ENCODE peak calls at places on chromosomes 4 and X, in five cellular contexts. Z is endodermal cell, K is mucosa of descending colon, N is fibroblast of pulmonary artery, V is fibroblast of lung. B is an unnamed sample.

GRCh38 chr4:128286474-128287158 is 997 bp downstream of the PGRMC2 start:
- DNase-seq in N (peak; percentile 54), V (peak; percentile 58), Z (no peak), K (peak; percentile 61), B (peak; percentile 37)

GRCh38 chrX:152915541-152916241 is 17.8 kb downstream of the ZNF185 start:
- DNase-seq in V (peak; percentile 64), Z (peak; percentile 82), N (peak; percentile 33), K (no peak), B (peak; percentile 29)

GRCh38 chrX:51614353-51614752 is 4.4 kb downstream of the CENPVL3 start:
- DNase-seq in N (peak; percentile 56), Z (peak; percentile 50), K (peak; percentile 1), V (peak; percentile 48), B (peak; percentile 22)

GRCh38 chrX:119880552-119881437 is 9.2 kb downstream of the NDUFA1 start:
- DNase-seq in K (peak; percentile 27), V (peak; percentile 41), Z (peak; percentile 65), N (peak; percentile 67), B (peak; percentile 18)

GRCh38 chrX:154013614-154014360 is 5.9 kb downstream of the IRAK1 start:
- DNase-seq in N (peak; percentile 36), V (no peak), Z (peak; percentile 76), K (no peak), B (no peak)

GRCh38 chr4:174592985-174593335 is 70.7 kb upstream of the HPGD start:
- DNase-seq in V (peak; percentile 57), K (no peak), N (peak; percentile 62), Z (no peak), B (peak; percentile 4)

GRCh38 chr4:78612398-78613005 is 60.9 kb downstream of the ANXA3 start:
- DNase-seq in K (peak; percentile 61), Z (no peak), V (peak; percentile 45), N (peak; percentile 79), B (peak; percentile 55)

GRCh38 chr4:135256111-135256510 is 1054.5 kb upstream of the PABPC4L start:
- DNase-seq in Z (no peak), K (no peak), N (peak; percentile 33), V (peak; percentile 75), B (peak; percentile 44)

GRCh38 chr4:86596802-86597201 is 2.7 kb downstream of the PTPN13 start:
- DNase-seq in V (peak; percentile 18), Z (no peak), N (peak; percentile 38), K (no peak), B (no peak)

GRCh38 chr4:140078366-140078765 is 75.6 kb downstream of the MAML3 start:
- DNase-seq in Z (peak; percentile 86), N (no peak), V (peak; percentile 69), K (no peak), B (no peak)

GRCh38 chr4:145218251-145218650 is 37.9 kb upstream of the OTUD4 start:
- DNase-seq in Z (no peak), V (no peak), K (no peak), N (peak; percentile 24), B (no peak)

GRCh38 chrX:72572248-72573157 is at the start of gene HDAC8:
- DNase-seq in V (peak; percentile 84), N (peak; percentile 90), K (peak; percentile 75), Z (peak; percentile 86), B (peak; percentile 66)

GRCh38 chr4:10006604-10007435 is 14.5 kb downstream of the SLC2A9 start:
- DNase-seq in V (peak; percentile 42), Z (peak; percentile 64), N (peak; percentile 37), K (peak; percentile 88), B (peak; percentile 22)

GRCh38 chrX:49185062-49185394 is 1.1 kb downstream of the PRICKLE3 start:
- DNase-seq in Z (no peak), K (no peak), V (no peak), N (no peak), B (no peak)

GRCh38 chr4:38804654-38805295 is at the start of gene TLR1:
- DNase-seq in N (peak; percentile 85), V (peak; percentile 54), Z (no peak), K (peak; percentile 27), B (peak; percentile 60)

GRCh38 chr4:79466621-79467020 is 58.6 kb upstream of the GK2 start:
- DNase-seq in Z (no peak), N (peak; percentile 34), V (peak; percentile 23), K (no peak), B (no peak)

GRCh38 chrX:23003121-23003520 is 3.4 kb downstream of the DDX53 start:
- DNase-seq in K (no peak), V (peak; percentile 56), Z (no peak), N (peak; percentile 37), B (no peak)

GRCh38 chr4:170423137-170423536 is 333.4 kb upstream of the AADAT start:
- DNase-seq in K (no peak), V (peak; percentile 70), N (peak; percentile 17), Z (no peak), B (peak; percentile 58)

GRCh38 chr4:152690706-152691651 is 11.2 kb upstream of the TMEM154 start:
- DNase-seq in Z (no peak), N (no peak), V (peak; percentile 49), K (no peak), B (no peak)

GRCh38 chr4:139656614-139657486 is 8.8 kb upstream of the MGST2 start:
- DNase-seq in N (peak; percentile 84), K (peak; percentile 63), V (peak; percentile 70), Z (peak; percentile 85), B (no peak)

GRCh38 chr4:8644461-8644891 is 51.9 kb downstream of the CPZ start:
- DNase-seq in K (no peak), N (no peak), Z (peak; percentile 47), V (no peak), B (no peak)

GRCh38 chr4:24172406-24172805 is 282.6 kb upstream of the PPARGC1A start:
- DNase-seq in Z (no peak), N (no peak), V (no peak), K (no peak), B (no peak)

GRCh38 chr4:75696551-75696950 is 23.3 kb upstream of the G3BP2 start:
- DNase-seq in V (no peak), K (no peak), Z (no peak), N (no peak), B (no peak)

GRCh38 chr4:1927675-1928074 is 56.5 kb downstream of the NSD2 start:
- DNase-seq in N (peak; percentile 29), K (no peak), Z (no peak), V (peak; percentile 45), B (no peak)

GRCh38 chrX:153966283-153966688 is 5.3 kb downstream of the HCFC1 start:
- DNase-seq in Z (no peak), K (no peak), N (no peak), V (peak; percentile 69), B (no peak)

GRCh38 chr4:115113382-115114106 is at the start of gene NDST4:
- DNase-seq in V (peak; percentile 79), Z (no peak), K (peak; percentile 4), N (peak; percentile 3), B (peak; percentile 63)

GRCh38 chr4:55029838-55030503 is 95.4 kb downstream of the KDR start:
- DNase-seq in K (no peak), N (no peak), Z (no peak), V (no peak), B (no peak)

GRCh38 chr4:62923783-62924182 is 1485.5 kb downstream of the TECRL start:
- DNase-seq in K (no peak), Z (no peak), V (no peak), N (no peak), B (no peak)

GRCh38 chrX:153981771-153982533 is 9.4 kb downstream of the TMEM187 start:
- DNase-seq in N (no peak), Z (no peak), K (peak; percentile 27), V (no peak), B (no peak)

GRCh38 chr4:8133897-8134542 is 24.6 kb downstream of the ABLIM2 start:
- DNase-seq in N (no peak), K (no peak), Z (peak; percentile 67), V (no peak), B (no peak)

GRCh38 chrX:155259752-155260151 is 4.5 kb downstream of the RAB39B start:
- DNase-seq in K (no peak), V (no peak), N (no peak), Z (no peak), B (no peak)

GRCh38 chr4:133402616-133403015 is 253.5 kb downstream of the PCDH10 start:
- DNase-seq in N (peak; percentile 22), V (peak; percentile 62), Z (no peak), K (no peak), B (peak; percentile 1)

GRCh38 chr4:96293806-96294205 is 453.9 kb downstream of the PDHA2 start:
- DNase-seq in K (no peak), N (no peak), Z (peak; percentile 45), V (no peak), B (no peak)

GRCh38 chr4:13816472-13816871 is 188.9 kb upstream of the BOD1L1 start:
- DNase-seq in K (no peak), Z (no peak), N (no peak), V (no peak), B (no peak)

GRCh38 chr4:13821522-13821921 is 194.0 kb upstream of the BOD1L1 start:
- DNase-seq in N (no peak), K (no peak), Z (peak; percentile 69), V (no peak), B (no peak)
- TF ChIP-seq CTCF in N (no peak), K (no peak), Z (peak; percentile 69), V (no peak), B (no peak)

DNA sequence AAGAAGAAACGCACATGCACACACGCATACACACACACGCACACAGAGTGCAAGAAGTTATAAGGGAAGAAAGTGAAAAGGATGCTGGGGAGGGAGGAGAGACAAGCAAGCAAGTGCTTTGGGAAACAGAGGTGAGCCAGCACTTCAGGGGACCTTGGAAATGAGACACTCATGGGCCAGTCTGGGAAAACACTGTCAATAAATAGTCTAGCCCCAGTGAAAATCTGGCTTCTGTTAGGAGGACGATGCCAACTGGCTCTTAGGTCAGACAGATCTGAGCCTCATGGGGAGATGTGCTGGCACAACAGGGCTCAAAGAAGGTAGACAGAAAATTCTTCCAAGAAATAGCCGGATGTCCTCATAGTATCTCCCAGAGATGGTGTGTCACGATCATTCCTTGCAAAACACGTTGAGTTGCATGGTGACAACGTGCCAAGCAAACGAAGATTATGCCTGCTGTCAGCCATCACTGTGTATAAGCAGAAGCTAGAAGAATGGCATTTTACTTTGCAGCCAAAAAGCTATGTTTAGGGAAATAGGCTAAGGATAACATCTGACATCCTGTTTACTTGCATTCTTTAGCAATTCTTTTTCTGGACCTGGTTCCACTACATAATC is 557 bp upstream of the ARHGEF6 start:
- DNase-seq in K (no peak), N (peak; percentile 37), Z (no peak), V (no peak), B (no peak)
- H3K4me3 ChIP-seq in K (no peak overlapping the region), N (no peak overlapping the region), Z (no peak overlapping the region), V (peak overlapping the region; percentile 16), B (no peak overlapping the region)

GRCh38 chr4:67126115-67126514 is 419.2 kb downstream of the CENPC start:
- DNase-seq in V (peak; percentile 6), Z (no peak), K (no peak), N (no peak), B (peak; percentile 9)

GRCh38 chr4:67122029-67122428 is 423.3 kb downstream of the CENPC start:
- DNase-seq in N (peak; percentile 6), K (no peak), V (peak; percentile 1), Z (peak; percentile 52), B (no peak)
- TF ChIP-seq CTCF in N (peak; percentile 44), K (no peak), V (no peak), Z (peak; percentile 88), B (peak; percentile 50)

DNA sequence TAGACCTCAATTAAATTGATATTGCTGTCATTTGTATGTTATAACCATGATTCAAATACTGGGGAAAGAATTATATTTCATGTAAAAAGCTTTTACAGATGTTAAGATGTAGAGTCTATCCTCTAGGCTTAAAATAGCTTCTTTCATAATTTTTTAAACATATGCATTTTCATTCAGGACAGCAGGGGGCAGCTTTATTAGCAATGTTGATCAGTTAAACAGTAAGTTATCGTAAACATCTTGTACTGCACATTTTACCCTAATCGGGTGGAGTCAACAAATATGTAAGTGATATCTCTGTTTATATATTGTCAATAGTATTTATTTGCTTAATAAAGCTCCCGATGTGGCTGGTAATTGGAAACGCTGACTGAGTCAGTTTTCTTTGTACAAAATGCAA is 142.5 kb upstream of the MED14 start:
- DNase-seq in Z (no peak), N (peak; percentile 42), V (peak; percentile 15), K (peak; percentile 31), B (no peak)
- H3K4me3 ChIP-seq in Z (no peak overlapping the region), N (no peak overlapping the region), V (peak overlapping the region; percentile 33), K (no peak overlapping the region), B (no peak overlapping the region)